ENCODE peak calls at places on chromosome 9, in five cellular contexts. K is right lobe of liver; L is CD4-positive, alpha-beta memory T cell; Y is naive B cell; A is A673. V is an unnamed sample.

GRCh38 chr9:13904311-13904710 is 409.6 kb downstream of the NFIB start:
- DNase-seq in K (no peak), L (no peak), Y (no peak), A (no peak), V (no peak)

GRCh38 chr9:78644359-78644758 is 347.4 kb downstream of the PSAT1 start:
- DNase-seq in K (no peak), L (no peak), Y (no peak), A (no peak), V (no peak)

GRCh38 chr9:113876806-113877236 is 712 bp downstream of the ZNF618 start:
- DNase-seq in K (no peak), L (peak), Y (peak), A (peak), V (no peak)

GRCh38 chr9:35771079-35771441 is 17.0 kb upstream of the MSMP start:
- DNase-seq in K (no peak), L (no peak), Y (no peak), A (no peak), V (no peak)

GRCh38 chr9:130246126-130246525 is 19.4 kb upstream of the HMCN2 start:
- DNase-seq in K (peak), L (no peak), Y (no peak), A (no peak), V (no peak)

GRCh38 chr9:17578911-17579793 is at the start of gene SH3GL2:
- DNase-seq in K (no peak), L (no peak), Y (no peak), A (peak), V (peak)

GRCh38 chr9:133994359-133995011 is 2.4 kb upstream of the VAV2 start:
- DNase-seq in K (peak), L (peak), Y (peak), A (peak), V (peak)

GRCh38 chr9:132087438-132088030 is 7.9 kb upstream of the MED27 start:
- DNase-seq in K (no peak), L (no peak), Y (no peak), A (no peak), V (no peak)

GRCh38 chr9:111074395-111074794 is 36.1 kb upstream of the LPAR1 start:
- DNase-seq in K (no peak), L (no peak), Y (no peak), A (no peak), V (no peak)

GRCh38 chr9:121743441-121744001 is 92.1 kb downstream of the DAB2IP start:
- DNase-seq in K (peak), L (no peak), Y (no peak), A (no peak), V (peak)

GRCh38 chr9:16352791-16353401 is 517.6 kb downstream of the BNC2 start:
- DNase-seq in K (no peak), L (no peak), Y (no peak), A (no peak), V (no peak)

V was measured in NCI-H146.